ENCODE peak calls at places on chromosomes 16 and 17, in eight cellular contexts. D, Q, E, X, S, P, G and L are unnamed samples.

GRCh38 chr17:45696442-45696841 is 87.7 kb upstream of the CRHR1 start:
- DNase-seq in P (no peak), S (no peak), D (no peak), Q (no peak), X (no peak), E (no peak), G (no peak), L (no peak)

GRCh38 chr16:9598731-9599083 is 507.3 kb downstream of the HAPSTR1 start:
- DNase-seq in S (no peak), E (no peak), P (no peak), D (no peak), Q (no peak), G (no peak), X (no peak), L (no peak)

GRCh38 chr16:76226011-76226410 is 51.2 kb upstream of the CNTNAP4 start:
- DNase-seq in E (no peak), Q (no peak), X (no peak), S (no peak), G (no peak), P (no peak), D (no peak), L (no peak)

GRCh38 chr17:49600949-49601348 is 25.3 kb downstream of the NXPH3 start:
- DNase-seq in X (no peak), G (no peak), D (no peak), P (no peak), Q (no peak), S (no peak), E (no peak), L (no peak)

GRCh38 chr17:6257339-6257738 is 177.6 kb downstream of the AIPL1 start:
- DNase-seq in G (no peak), D (no peak), P (no peak), X (no peak), E (no peak), Q (no peak), S (peak), L (no peak)

GRCh38 chr17:81926451-81927144 is 937 bp downstream of the MAFG start:
- DNase-seq in Q (peak), S (peak), G (peak), E (peak), P (peak), X (peak), D (no peak), L (peak)

GRCh38 chr17:11369570-11369969 is 128.6 kb downstream of the SHISA6 start:
- DNase-seq in P (no peak), G (no peak), X (no peak), E (no peak), Q (no peak), S (no peak), D (no peak), L (no peak)

GRCh38 chr17:281365-281999 is 71.1 kb downstream of the RPH3AL start:
- DNase-seq in Q (no peak), S (no peak), G (no peak), X (no peak), D (no peak), P (no peak), E (no peak), L (no peak)

GRCh38 chr16:24670623-24671454 is 58.6 kb upstream of the TNRC6A start:
- DNase-seq in D (no peak), G (peak), E (peak), S (peak), Q (no peak), P (no peak), X (no peak), L (no peak)

GRCh38 chr17:37088913-37089312 is 140.2 kb downstream of the AATF start:
- DNase-seq in X (no peak), G (peak), P (no peak), S (no peak), D (no peak), Q (no peak), E (no peak), L (no peak)

GRCh38 chr16:62711797-62712196 is 675.6 kb upstream of the CDH8 start:
- DNase-seq in E (no peak), P (no peak), X (no peak), D (no peak), Q (no peak), G (no peak), S (peak), L (no peak)

GRCh38 chr16:83802559-83802958 is 5.2 kb upstream of the HSBP1 start:
- DNase-seq in P (no peak), Q (no peak), E (no peak), X (no peak), D (no peak), G (no peak), S (peak), L (no peak)

GRCh38 chr16:80591071-80591935 is 50.5 kb downstream of the DYNLRB2 start:
- DNase-seq in P (no peak), X (no peak), G (no peak), E (no peak), S (no peak), D (no peak), Q (no peak), L (no peak)

GRCh38 chr17:77959216-77959925 is 868 bp downstream of the TNRC6C start:
- DNase-seq in G (peak), D (no peak), P (no peak), X (peak), S (peak), Q (no peak), E (peak), L (no peak)

GRCh38 chr17:77957215-77957868 is 1.2 kb upstream of the TNRC6C start:
- DNase-seq in D (no peak), P (no peak), S (peak), Q (peak), X (peak), G (no peak), E (peak), L (no peak)

GRCh38 chr17:77959926-77960521 is 1.5 kb downstream of the TNRC6C start:
- DNase-seq in Q (no peak), D (no peak), S (peak), P (no peak), X (peak), G (peak), E (no peak), L (no peak)

GRCh38 chr17:77957869-77958715 is at the start of gene TNRC6C:
- DNase-seq in Q (peak), D (peak), X (peak), E (peak), S (peak), P (peak), G (peak), L (peak)

GRCh38 chr17:77958716-77959215 is 263 bp downstream of the TNRC6C start:
- DNase-seq in D (no peak), E (peak), Q (no peak), X (no peak), G (no peak), S (no peak), P (no peak), L (no peak)
- TF ChIP-seq REST in D (no peak), E (no peak), Q (no peak), X (no peak), G (no peak), S (no peak), P (no peak), L (no peak)

GRCh38 chr16:53052519-53053501 is at the start of gene CHD9NB:
- DNase-seq in P (peak), X (peak), S (no peak), D (no peak), Q (peak), G (peak), E (peak), L (peak)
- TF ChIP-seq REST in P (no peak), X (no peak), S (no peak), D (no peak), Q (no peak), G (no peak), E (no peak), L (no peak)

GRCh38 chr17:79461041-79461440 is 149.8 kb downstream of the RBFOX3 start:
- DNase-seq in D (no peak), P (no peak), X (no peak), G (no peak), E (peak), S (no peak), Q (no peak), L (no peak)
- TF ChIP-seq REST in D (no peak), P (no peak), X (no peak), G (no peak), E (no peak), S (no peak), Q (no peak), L (no peak)

GRCh38 chr16:19856120-19856519 is 28.5 kb downstream of the GPRC5B start:
- DNase-seq in G (no peak), X (no peak), E (no peak), P (no peak), Q (no peak), D (no peak), S (no peak), L (no peak)
- TF ChIP-seq REST in G (no peak), X (no peak), E (no peak), P (no peak), Q (no peak), D (no peak), S (no peak), L (no peak)

DNA sequence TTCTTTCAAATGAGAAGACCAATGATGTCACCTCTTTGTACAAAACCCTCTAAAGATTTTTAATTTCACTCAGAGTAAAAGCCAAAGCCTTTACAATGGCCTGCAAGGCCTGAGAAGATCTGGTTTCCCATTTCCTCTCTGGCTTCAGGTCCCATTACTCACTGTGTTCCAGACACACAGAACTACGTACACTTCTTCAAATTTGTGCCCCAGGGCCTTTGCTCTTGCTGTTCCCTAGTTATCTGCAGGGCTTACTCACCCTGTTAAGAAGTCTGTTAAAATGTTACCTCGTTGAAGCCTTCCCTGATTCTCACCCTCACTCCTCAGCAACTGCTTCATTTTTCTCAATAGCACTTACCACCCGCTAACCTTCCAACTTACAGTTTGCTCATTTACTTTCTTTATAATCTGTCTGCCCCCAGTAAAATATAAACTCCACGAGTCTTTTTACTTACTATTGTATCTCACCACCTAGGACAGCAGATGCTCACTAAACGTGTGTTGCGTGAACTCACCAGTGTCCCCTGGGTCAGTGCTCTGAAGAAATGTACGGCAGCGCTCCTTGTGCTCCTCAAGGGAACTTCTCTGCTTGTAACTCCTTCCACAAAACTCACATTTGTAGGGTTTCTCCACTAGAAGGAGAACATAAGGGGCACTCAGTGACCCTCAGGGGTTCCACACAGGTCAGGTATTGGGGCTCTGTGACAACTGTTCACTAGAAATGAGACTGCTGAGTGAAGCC is 50.2 kb downstream of the GRB7 start:
- DNase-seq in G (no peak), P (no peak), X (peak), Q (no peak), S (peak), E (no peak), D (no peak), L (no peak)
- TF ChIP-seq REST in G (no peak), P (no peak), X (no peak), Q (no peak), S (no peak), E (no peak), D (no peak), L (no peak)

DNA sequence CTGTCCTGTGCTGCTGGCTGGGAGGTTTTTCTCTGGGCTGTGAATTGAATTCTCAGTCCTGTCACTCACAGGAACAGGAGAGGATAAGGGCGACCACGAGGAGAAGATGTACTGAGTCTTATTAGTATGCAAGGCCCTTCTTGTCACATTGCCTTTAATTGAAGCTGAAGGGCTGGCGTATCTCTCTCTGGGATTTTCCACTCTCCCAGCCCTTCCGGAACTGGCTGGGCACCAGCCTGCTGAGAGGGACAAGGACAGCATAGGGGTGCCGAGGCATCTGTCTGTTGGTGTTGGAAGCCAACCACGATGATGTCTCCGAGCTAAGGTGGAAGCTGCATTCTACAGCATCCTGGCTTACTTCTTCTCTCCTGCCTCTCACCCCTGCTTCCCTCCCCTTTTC is 33.2 kb downstream of the GPRC5B start:
- DNase-seq in P (no peak), X (no peak), Q (no peak), E (no peak), G (no peak), S (no peak), D (no peak), L (no peak)
- TF ChIP-seq REST in P (no peak), X (no peak), Q (no peak), E (no peak), G (no peak), S (no peak), D (no peak), L (no peak)

GRCh38 chr17:80819422-80820164 is 172.0 kb upstream of the CHMP6 start:
- DNase-seq in E (no peak), Q (no peak), D (no peak), P (peak), G (peak), S (no peak), X (no peak), L (no peak)

GRCh38 chr17:80822700-80823410 is 168.8 kb upstream of the CHMP6 start:
- DNase-seq in G (no peak), S (no peak), D (no peak), X (no peak), E (no peak), P (no peak), Q (peak), L (no peak)

GRCh38 chr17:80820331-80820730 is 171.3 kb upstream of the CHMP6 start:
- DNase-seq in D (no peak), G (no peak), X (no peak), S (no peak), Q (no peak), E (no peak), P (no peak), L (no peak)

GRCh38 chr17:80821546-80821945 is 170.1 kb upstream of the CHMP6 start:
- DNase-seq in S (no peak), Q (no peak), E (no peak), G (no peak), P (no peak), X (no peak), D (no peak), L (no peak)

GRCh38 chr17:80822021-80822699 is 169.5 kb upstream of the CHMP6 start:
- DNase-seq in E (no peak), G (no peak), S (no peak), D (no peak), X (no peak), P (no peak), Q (no peak), L (no peak)
- TF ChIP-seq REST in E (no peak), G (no peak), S (no peak), D (no peak), X (no peak), P (no peak), Q (no peak), L (no peak)

GRCh38 chr17:42120161-42121065 is 754 bp downstream of the KAT2A start:
- DNase-seq in S (peak), Q (no peak), X (peak), E (peak), G (peak), P (peak), D (no peak), L (no peak)

GRCh38 chr17:42121066-42121769 is at the start of gene KAT2A:
- DNase-seq in Q (peak), P (peak), G (peak), D (no peak), E (peak), X (peak), S (peak), L (peak)

GRCh38 chr17:42125565-42125964 is 3.0 kb downstream of the HSPB9 start:
- DNase-seq in E (no peak), S (no peak), D (no peak), P (no peak), G (no peak), X (no peak), Q (no peak), L (no peak)

GRCh38 chr17:42124256-42124655 is 1.7 kb downstream of the HSPB9 start:
- DNase-seq in S (no peak), Q (no peak), D (no peak), X (no peak), P (no peak), G (no peak), E (no peak), L (no peak)

DNA sequence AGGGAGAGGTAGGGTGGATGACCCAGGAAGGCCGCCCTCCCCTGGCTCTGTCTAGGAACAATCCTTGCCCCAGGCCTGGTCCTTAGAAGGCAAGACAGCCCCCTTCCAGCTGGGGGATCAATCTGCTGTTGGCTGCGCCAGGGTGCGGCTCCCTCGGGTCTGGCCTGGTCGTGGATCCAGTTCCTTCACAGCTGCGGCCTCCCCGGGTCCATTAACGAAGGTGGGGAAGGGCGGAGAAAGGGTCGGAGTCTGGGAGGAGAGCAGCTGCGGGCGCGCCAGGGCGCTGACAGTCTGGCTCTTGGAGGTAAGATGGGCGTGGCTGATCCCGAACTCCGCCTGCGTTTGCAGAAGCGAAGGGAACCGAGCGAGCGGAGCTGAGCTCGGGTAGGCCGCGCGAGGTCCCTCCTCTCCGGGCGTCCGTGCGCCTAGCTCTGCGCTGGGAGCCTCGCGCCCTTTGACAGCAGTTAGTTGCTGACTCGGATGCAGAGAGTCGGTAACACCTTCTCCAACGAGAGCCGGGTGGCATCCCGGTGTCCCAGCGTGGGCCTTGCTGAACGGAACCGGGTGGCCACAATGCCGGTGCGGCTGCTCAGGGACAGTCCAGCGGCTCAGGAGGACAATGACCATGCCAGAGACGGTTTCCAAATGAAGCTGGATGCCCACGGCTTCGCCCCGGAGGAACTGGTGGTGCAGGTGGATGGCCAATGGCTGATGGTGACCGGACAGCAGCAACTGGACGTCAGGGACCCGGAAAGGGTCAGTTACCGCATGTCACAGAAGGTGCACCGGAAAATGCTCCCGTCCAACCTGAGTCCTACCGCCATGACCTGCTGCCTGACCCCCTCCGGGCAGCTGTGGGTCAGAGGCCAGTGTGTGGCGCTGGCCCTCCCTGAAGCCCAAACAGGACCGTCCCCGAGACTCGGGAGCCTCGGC is at the start of gene HSPB9:
- DNase-seq in X (no peak), S (peak), D (no peak), Q (no peak), G (no peak), P (no peak), E (no peak), L (no peak)
- TF ChIP-seq REST in X (no peak), S (no peak), D (no peak), Q (no peak), G (no peak), P (no peak), E (no peak), L (no peak)

GRCh38 chr17:41692722-41693521 is 4.2 kb downstream of the EIF1 start:
- DNase-seq in D (no peak), X (no peak), Q (no peak), G (no peak), P (no peak), S (no peak), E (no peak), L (no peak)

GRCh38 chr17:41695134-41695661 is 6.5 kb downstream of the EIF1 start:
- DNase-seq in Q (no peak), S (no peak), X (no peak), E (no peak), P (no peak), G (no peak), D (no peak), L (no peak)

GRCh38 chr17:41702712-41703111 is 9.4 kb upstream of the GAST start:
- DNase-seq in S (no peak), G (no peak), X (no peak), E (no peak), P (no peak), D (no peak), Q (no peak), L (no peak)

GRCh38 chr17:41695954-41696720 is 7.5 kb downstream of the EIF1 start:
- DNase-seq in E (peak), P (peak), G (peak), X (peak), D (no peak), Q (peak), S (peak), L (peak)

GRCh38 chr17:41697122-41697962 is 8.7 kb downstream of the EIF1 start:
- DNase-seq in E (no peak), D (no peak), X (peak), Q (peak), G (no peak), S (no peak), P (no peak), L (no peak)
- TF ChIP-seq REST in E (no peak), D (no peak), X (no peak), Q (no peak), G (no peak), S (no peak), P (no peak), L (no peak)

DNA sequence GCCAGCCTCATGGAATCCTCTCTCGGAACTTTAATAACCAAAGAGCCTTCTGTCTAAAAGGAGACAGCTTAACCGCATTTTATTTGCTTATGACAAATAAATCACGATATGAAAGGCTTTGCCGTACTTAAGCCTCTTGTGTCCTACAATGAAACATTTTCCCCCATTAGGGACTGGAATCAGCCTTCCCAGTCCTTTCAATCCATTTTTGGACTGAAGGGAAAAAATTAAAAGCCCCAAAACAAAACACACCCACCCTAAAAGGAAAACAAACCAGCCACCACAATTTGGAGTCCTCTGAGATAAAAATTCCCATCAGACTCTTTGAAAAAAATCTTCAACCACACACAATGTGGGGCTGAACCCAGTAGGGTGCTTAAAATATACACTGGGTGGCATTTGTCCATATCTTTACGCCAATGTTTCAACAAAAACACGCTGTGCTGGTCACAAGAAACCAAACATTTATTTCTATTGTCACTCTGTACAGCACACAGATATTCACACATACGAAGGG is 3.0 kb downstream of the HOXB4 start:
- DNase-seq in X (peak), S (no peak), Q (no peak), D (no peak), E (no peak), G (no peak), P (no peak), L (no peak)
- TF ChIP-seq REST in X (no peak), S (no peak), Q (no peak), D (no peak), E (no peak), G (no peak), P (no peak), L (no peak)